ENCODE peak calls at places on chromosomes 5 and 9, in six cellular contexts. S is gastrocnemius medialis, X is uterus, G is K562, J is heart right ventricle, Z is neural progenitor cell. F is an unnamed sample.

GRCh38 chr5:140391312-140391711 is 10.3 kb upstream of the ANKHD1 start:
- DNase-seq in Z (no peak), S (no peak), G (no peak), J (no peak), X (no peak), F (no peak)

GRCh38 chr9:111598730-111599091 is 736 bp downstream of the PTGR1 start:
- DNase-seq in S (peak; percentile 47), Z (no peak), J (peak; percentile 26), G (no peak), X (peak; percentile 69), F (peak; percentile 65)

GRCh38 chr9:76996700-76997099 is 22.8 kb upstream of the FOXB2 start:
- DNase-seq in S (no peak), J (peak; percentile 51), Z (peak; percentile 77), G (no peak), X (peak; percentile 38), F (peak; percentile 53)

GRCh38 chr5:111415053-111415452 is 97.3 kb downstream of the STARD4 start:
- DNase-seq in Z (no peak), S (no peak), G (no peak), X (no peak), J (no peak), F (no peak)

GRCh38 chr9:134880484-134881312 is at the start of gene FCN2:
- DNase-seq in G (no peak), S (no peak), Z (no peak), X (no peak), J (no peak), F (no peak)

GRCh38 chr5:132500931-132501628 is 10.5 kb upstream of the IRF1 start:
- DNase-seq in G (peak; percentile 92), S (peak; percentile 50), J (peak; percentile 55), X (peak; percentile 70), Z (peak; percentile 79), F (peak; percentile 76)

GRCh38 chr5:77181173-77181572 is 29.3 kb upstream of the PDE8B start:
- DNase-seq in G (no peak), S (no peak), Z (peak; percentile 34), J (no peak), X (no peak), F (no peak)

GRCh38 chr9:34566972-34567371 is 22.6 kb downstream of the CNTFR start:
- DNase-seq in J (no peak), X (no peak), S (no peak), G (no peak), Z (no peak), F (no peak)

GRCh38 chr9:128654481-128654880 is 2.2 kb downstream of the DYNC2I2 start:
- DNase-seq in G (no peak), Z (no peak), X (no peak), S (no peak), J (no peak), F (no peak)

GRCh38 chr5:113183694-113184093 is 207.1 kb downstream of the DCP2 start:
- DNase-seq in X (no peak), Z (no peak), G (no peak), S (no peak), J (no peak), F (no peak)

GRCh38 chr5:2899311-2899710 is 147.8 kb upstream of the IRX2 start:
- DNase-seq in J (no peak), X (no peak), S (no peak), G (no peak), Z (no peak), F (no peak)

GRCh38 chr9:134213508-134214394 is 49.4 kb upstream of the RNU6ATAC start:
- DNase-seq in Z (no peak), X (peak; percentile 11), G (no peak), J (peak; percentile 7), S (no peak), F (no peak)

GRCh38 chr5:1405121-1405520 is 40.1 kb downstream of the SLC6A3 start:
- DNase-seq in X (no peak), Z (no peak), J (no peak), S (no peak), G (no peak), F (no peak)

GRCh38 chr5:171496431-171496830 is 77.0 kb downstream of the FGF18 start:
- DNase-seq in Z (no peak), G (no peak), J (peak; percentile 36), X (no peak), S (peak; percentile 42), F (no peak)

GRCh38 chr5:171495122-171495700 is 75.8 kb downstream of the FGF18 start:
- DNase-seq in J (no peak), X (peak; percentile 42), G (peak; percentile 45), Z (no peak), S (no peak), F (no peak)

GRCh38 chr5:171492781-171493180 is 73.3 kb downstream of the FGF18 start:
- DNase-seq in X (no peak), J (no peak), S (no peak), G (peak; percentile 40), Z (no peak), F (no peak)

GRCh38 chr5:171493646-171494393 is 74.4 kb downstream of the FGF18 start:
- DNase-seq in G (no peak), S (no peak), Z (no peak), X (no peak), J (no peak), F (no peak)

DNA sequence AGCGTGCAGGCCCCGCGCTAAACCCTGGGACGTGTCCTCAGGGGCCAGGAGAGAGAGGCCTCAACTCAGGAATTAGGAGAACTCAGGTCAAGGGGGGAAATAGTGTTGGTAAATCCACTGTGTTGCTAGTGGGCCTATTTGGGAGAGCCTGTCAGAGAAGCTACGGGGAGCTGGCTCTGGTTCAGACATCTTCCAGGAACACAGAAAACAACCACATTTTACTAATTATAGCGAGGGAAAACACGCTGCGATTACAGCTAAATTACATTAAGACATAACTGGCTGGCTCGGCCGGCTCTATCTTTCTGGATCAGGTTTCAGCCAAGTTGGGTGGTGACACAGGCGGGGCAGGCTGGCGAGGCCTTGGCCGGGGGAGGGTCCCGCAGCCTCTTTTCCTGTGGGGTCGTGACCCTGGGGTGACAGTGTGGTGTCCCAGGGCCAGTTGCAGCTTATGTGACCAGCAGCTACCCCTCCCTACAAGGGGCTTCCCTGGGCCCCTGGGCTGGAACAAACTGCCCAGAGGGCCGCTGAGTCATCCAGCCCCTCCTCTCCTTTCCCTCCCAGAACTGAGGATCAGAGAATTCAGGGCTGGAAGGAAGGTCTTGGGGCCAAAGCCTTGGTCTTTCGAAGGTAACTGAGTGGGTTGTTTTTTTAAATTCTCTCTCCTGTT is 75.1 kb downstream of the FGF18 start:
- DNase-seq in X (peak; percentile 89), S (peak; percentile 52), G (peak; percentile 89), J (peak; percentile 71), Z (peak; percentile 77), F (peak; percentile 92)
- H3K4me3 ChIP-seq in X (peak overlapping the region; percentile 27), S (peak overlapping the region; percentile 20), G (no peak overlapping the region), J (no peak overlapping the region), Z (no peak overlapping the region), F (no peak overlapping the region)

DNA sequence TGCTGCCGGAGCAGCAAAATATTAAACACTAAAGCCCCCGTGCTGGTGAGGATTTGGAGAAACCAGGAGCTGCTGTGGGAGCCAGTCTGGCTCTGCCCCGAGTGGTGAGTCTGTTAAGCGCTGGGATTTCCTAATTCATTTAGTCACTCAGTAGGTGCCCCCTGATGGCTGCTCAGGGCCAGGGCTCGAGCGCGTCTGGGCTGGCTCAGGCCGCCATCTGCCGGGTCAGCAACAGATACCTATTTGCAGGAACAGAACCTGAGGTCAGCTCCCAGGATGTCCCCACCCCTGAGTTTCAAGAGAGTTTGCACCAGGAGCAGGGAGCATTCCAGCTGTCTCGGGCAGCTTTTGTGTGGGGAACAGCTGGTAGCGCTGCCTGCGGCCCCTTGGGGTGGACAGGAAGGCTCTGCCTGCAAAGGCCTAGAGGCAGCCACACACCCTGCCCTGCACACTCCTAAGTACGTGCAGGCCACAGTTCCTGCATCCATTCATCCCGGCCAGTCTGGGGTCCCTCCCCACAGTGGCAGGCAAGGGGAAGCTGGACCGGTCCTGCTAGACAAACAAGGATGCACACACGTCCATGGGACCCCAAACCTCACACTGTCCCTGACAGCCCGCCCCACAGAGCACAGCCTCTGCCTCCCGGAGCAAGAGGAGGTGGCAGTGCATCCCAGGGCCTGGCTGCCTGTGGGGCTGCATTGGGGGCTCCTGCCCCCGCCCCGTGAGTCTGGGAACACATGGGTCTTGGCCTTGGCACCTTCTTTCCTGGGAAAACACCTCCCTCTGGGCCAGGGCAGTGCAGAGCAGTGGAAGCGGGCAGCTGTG is 83.7 kb downstream of the ADAMTS2 start:
- DNase-seq in Z (peak; percentile 90), X (peak; percentile 27), S (no peak), G (peak; percentile 49), J (no peak), F (peak; percentile 80)
- TF ChIP-seq CTCF in Z (peak; percentile 71), X (no peak), S (no peak), G (peak; percentile 63), J (peak; percentile 17), F (peak; percentile 32)

GRCh38 chr5:174305241-174305681 is 259.8 kb downstream of the NSG2 start:
- DNase-seq in X (no peak), G (no peak), S (no peak), Z (no peak), J (no peak), F (no peak)

GRCh38 chr5:174300941-174301761 is 255.6 kb downstream of the NSG2 start:
- DNase-seq in J (no peak), Z (peak; percentile 62), S (no peak), G (no peak), X (no peak), F (no peak)

GRCh38 chr5:174301848-174302625 is 256.5 kb downstream of the NSG2 start:
- DNase-seq in X (no peak), S (no peak), J (no peak), G (no peak), Z (no peak), F (no peak)

GRCh38 chr5:174303437-174304045 is 258.0 kb downstream of the NSG2 start:
- DNase-seq in S (no peak), G (no peak), X (no peak), Z (no peak), J (no peak), F (no peak)

GRCh38 chr5:174303035-174303434 is 257.5 kb downstream of the NSG2 start:
- DNase-seq in X (no peak), Z (peak; percentile 39), S (no peak), G (no peak), J (no peak), F (peak; percentile 42)
- H3K4me3 ChIP-seq in X (no peak overlapping the region), Z (no peak overlapping the region), S (no peak overlapping the region), G (no peak overlapping the region), J (no peak overlapping the region), F (no peak overlapping the region)

GRCh38 chr5:7391688-7392400 is 4.1 kb upstream of the ADCY2 start:
- DNase-seq in J (no peak), G (no peak), S (no peak), X (no peak), Z (no peak), F (no peak)

GRCh38 chr5:7393921-7394799 is 1.8 kb upstream of the ADCY2 start:
- DNase-seq in G (no peak), X (no peak), J (no peak), S (peak; percentile 61), Z (no peak), F (no peak)

GRCh38 chr5:7392401-7393024 is 3.4 kb upstream of the ADCY2 start:
- DNase-seq in J (no peak), X (no peak), Z (peak; percentile 66), G (no peak), S (peak; percentile 29), F (peak; percentile 4)

GRCh38 chr5:7388553-7388952 is 7.4 kb upstream of the ADCY2 start:
- DNase-seq in J (no peak), G (no peak), Z (no peak), S (no peak), X (no peak), F (no peak)

DNA sequence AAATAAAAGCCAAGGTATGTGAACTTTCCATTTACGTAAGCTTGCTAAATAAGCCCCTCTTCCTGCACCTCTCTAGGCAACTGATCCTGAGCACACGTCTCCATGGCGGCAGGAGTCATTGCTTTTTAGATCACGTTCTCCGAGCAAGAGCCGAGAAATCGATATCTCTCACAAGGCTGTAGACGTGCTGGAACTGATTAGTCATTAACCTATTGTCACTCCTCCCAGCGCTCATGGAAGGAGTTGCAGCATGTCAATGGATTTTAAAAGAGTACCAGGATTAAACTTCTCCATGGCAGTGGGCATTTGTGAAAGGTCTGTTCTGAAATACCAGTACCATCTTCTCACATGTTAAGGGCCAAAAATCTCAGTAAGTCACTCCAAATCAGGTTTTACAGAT is 4.7 kb upstream of the ADCY2 start:
- DNase-seq in G (no peak), X (no peak), J (no peak), S (no peak), Z (peak; percentile 54), F (no peak)
- TF ChIP-seq CTCF in G (no peak), X (no peak), J (no peak), S (no peak), Z (peak; percentile 36), F (no peak)